ENCODE peak calls at places on chromosomes 4 and X, in four cellular contexts. E is HepG2, L is K562, R is H1. V is an unnamed sample.

GRCh38 chrX:55488559-55489314 is 911 bp downstream of the USP51 start:
- DNase-seq in R (no peak), L (peak), E (no peak), V (peak)

GRCh38 chr4:126364290-126364978 is 1049.7 kb downstream of the FAT4 start:
- DNase-seq in R (no peak), E (no peak), L (no peak), V (no peak)

GRCh38 chrX:23292979-23293651 is 41.5 kb upstream of the PTCHD1 start:
- DNase-seq in E (no peak), R (no peak), L (no peak), V (no peak)

GRCh38 chr4:100988876-100989275 is 358.4 kb downstream of the PPP3CA start:
- DNase-seq in R (no peak), L (no peak), E (no peak), V (no peak)

GRCh38 chr4:68498413-68499007 is 51.2 kb downstream of the TMPRSS11E start:
- DNase-seq in R (peak), E (peak), L (peak), V (peak)

GRCh38 chr4:7398104-7398423 is 36.7 kb downstream of the PSAPL1 start:
- DNase-seq in L (no peak), R (no peak), E (no peak), V (no peak)

GRCh38 chrX:54248309-54248708 is 65.3 kb upstream of the FAM120C start:
- DNase-seq in L (no peak), E (peak), R (no peak), V (peak)

GRCh38 chrX:29687687-29688086 is 527.7 kb upstream of the MAGEB2 start:
- DNase-seq in L (no peak), R (no peak), E (no peak), V (peak)

GRCh38 chr4:1763550-1764080 is 29.5 kb upstream of the FGFR3 start:
- DNase-seq in L (peak), R (no peak), E (peak), V (no peak)

GRCh38 chrX:117987376-117987775 is 129.2 kb downstream of the KLHL13 start:
- DNase-seq in E (no peak), L (no peak), R (no peak), V (no peak)

GRCh38 chrX:22399793-22400192 is 127.1 kb downstream of the CBLL2 start:
- DNase-seq in L (no peak), E (no peak), R (no peak), V (peak)

GRCh38 chrX:46588263-46588662 is 14.7 kb downstream of the CHST7 start:
- DNase-seq in E (no peak), R (no peak), L (no peak), V (no peak)

GRCh38 chrX:39445336-39445735 is 644.1 kb downstream of the MID1IP1 start:
- DNase-seq in L (peak), E (no peak), R (no peak), V (no peak)

GRCh38 chr4:138673053-138673452 is 342.5 kb upstream of the NOCT start:
- DNase-seq in E (peak), R (no peak), L (no peak), V (no peak)

GRCh38 chr4:15003891-15004700 is 1.8 kb downstream of the CPEB2 start:
- DNase-seq in L (peak), E (no peak), R (no peak), V (no peak)

GRCh38 chr4:155529197-155529596 is 137.5 kb upstream of the GUCY1A1 start:
- DNase-seq in R (no peak), L (no peak), E (no peak), V (no peak)

GRCh38 chrX:135985974-135986312 is 708 bp downstream of the SLC9A6 start:
- DNase-seq in R (no peak), L (peak), E (no peak), V (no peak)

GRCh38 chr4:101136373-101137370 is 210.7 kb downstream of the PPP3CA start:
- DNase-seq in L (no peak), R (no peak), E (no peak), V (no peak)

GRCh38 chrX:73832319-73832718 is 269.3 kb downstream of the CHIC1 start:
- DNase-seq in R (no peak), L (no peak), E (no peak), V (no peak)

GRCh38 chrX:133681416-133681815 is 266.1 kb upstream of the GPC4 start:
- DNase-seq in E (no peak), R (no peak), L (no peak), V (no peak)
- TF ChIP-seq PHF8 in E (no peak), R (no peak), L (no peak), V (no peak)

DNA sequence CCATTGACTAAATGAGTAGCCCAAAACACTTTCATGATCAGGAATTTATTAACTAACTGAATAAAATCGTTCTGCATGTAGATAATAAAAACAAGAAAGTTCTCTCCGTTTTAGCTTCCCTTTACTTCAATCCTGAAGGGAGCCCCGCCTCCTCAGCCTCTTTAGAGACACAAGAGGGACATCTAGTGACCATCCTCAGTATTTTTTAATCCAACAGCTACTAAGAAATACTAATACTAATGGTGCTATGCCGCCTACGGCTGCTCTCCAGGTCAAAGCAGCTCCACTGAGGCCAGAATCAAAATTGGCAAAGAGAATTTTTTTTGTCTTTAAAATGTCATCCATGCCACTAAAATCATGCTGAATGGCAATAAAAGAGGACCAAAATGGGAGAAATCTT is 3.2 kb upstream of the PCDH19 start:
- DNase-seq in R (no peak), L (peak), E (peak), V (peak)
- TF ChIP-seq CEBPB in R (no peak), L (no peak), E (no peak), V (no peak)

DNA sequence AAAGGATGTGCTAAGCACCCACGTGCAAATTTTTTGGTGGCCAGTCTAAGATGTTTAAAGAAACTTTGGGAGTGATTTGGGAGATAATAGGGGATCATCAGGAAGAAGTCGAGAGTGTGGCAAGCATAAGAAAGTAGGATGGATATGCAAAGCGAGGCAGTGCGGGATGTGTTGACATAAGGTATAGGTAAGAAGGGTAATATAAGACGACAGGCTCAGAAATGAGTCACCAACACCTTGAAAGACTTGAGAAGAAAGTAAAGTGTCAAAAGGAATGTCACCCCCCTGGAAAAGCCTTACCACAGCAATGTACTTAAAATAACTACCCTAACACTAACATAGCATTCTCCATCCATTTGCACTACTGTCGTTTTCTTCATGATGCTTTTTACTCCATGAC is 69.8 kb upstream of the BMP2K start:
- DNase-seq in E (no peak), R (peak), L (no peak), V (no peak)
- TF ChIP-seq PHF8 in E (no peak), R (no peak), L (no peak), V (no peak)

DNA sequence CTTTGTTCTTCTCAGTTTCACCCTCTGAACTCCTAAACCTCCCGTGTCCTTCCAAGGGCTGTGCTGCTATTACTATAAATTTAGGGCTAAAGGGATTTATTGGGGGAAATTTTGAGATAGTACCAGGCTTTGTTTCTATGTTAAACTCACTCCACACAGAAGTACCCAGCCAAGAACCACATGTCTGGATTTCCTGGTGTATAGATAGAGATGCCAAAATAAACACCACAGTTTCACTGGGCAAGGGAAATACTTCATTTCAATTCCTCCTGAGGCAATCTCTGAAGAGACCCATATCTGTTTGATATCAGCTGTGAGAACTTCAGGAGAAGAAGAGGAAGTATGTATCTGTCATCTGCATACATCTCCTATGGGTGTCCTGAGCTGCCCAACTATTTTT is 21.7 kb upstream of the CLNK start:
- DNase-seq in E (no peak), L (no peak), R (no peak), V (no peak)
- TF ChIP-seq CEBPB in E (no peak), L (no peak), R (no peak), V (no peak)

GRCh38 chrX:154749856-154750255 is 1.0 kb downstream of the GAB3 start:
- DNase-seq in E (no peak), L (no peak), R (no peak), V (no peak)

GRCh38 chrX:154751121-154751668 is 318 bp upstream of the GAB3 start:
- DNase-seq in E (no peak), L (peak), R (no peak), V (no peak)

GRCh38 chrX:154751669-154752271 is 893 bp upstream of the GAB3 start:
- DNase-seq in R (no peak), E (no peak), L (peak), V (no peak)

GRCh38 chrX:154750301-154751120 is at the start of gene GAB3:
- DNase-seq in R (no peak), E (no peak), L (no peak), V (no peak)

DNA sequence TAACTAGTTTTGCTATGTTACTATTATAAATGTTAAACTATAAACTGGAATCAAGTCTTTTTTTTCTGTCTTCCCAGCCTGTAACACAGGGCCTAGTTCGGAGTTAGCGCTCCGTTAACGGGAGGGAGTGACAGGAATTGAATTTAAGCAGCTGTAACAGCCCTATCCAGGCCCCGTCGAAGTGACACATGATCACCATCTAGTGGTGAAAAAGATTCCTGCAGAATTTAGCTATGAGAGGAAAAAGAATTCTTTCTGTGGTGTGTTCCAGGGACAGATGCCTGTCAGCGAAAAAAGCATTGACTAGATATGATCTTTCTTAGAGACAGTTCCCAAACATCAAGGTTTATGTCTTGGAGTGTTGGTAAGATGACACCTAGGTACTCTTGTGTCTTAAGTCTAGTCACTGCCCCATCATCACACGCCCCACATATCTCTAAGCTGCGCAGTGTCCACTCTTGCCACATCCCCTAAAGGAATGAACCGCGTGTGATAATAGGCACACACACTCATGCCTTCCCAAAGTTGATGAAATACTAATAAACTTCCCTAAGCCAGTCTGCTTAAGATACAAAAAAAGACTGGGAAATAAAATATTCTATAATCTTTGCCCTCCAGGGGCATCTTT is 2.1 kb downstream of the GAB3 start:
- DNase-seq in E (peak), L (peak), R (no peak), V (peak)
- TF ChIP-seq PHF8 in E (no peak), L (no peak), R (no peak), V (no peak)

DNA sequence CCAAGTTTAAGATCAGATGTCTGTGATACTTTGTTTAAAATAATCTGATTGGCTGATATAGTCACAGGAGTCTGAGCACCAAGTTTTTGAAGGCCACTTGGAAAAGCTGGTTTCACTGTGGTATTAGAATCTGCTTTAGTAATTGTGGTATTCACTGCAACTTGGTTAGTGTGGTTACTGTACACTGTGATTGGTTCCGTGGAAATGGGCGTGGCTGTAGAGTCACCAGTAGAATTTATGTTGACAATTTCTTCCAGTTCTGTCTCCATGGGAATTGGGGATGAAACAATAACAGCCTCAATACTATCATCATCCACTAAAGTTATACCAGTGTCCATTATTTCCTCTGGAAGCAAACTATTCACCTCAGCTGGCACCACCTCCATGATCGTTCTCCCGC is 26.2 kb downstream of the LIN54 start:
- DNase-seq in L (peak), R (no peak), E (peak), V (peak)
- TF ChIP-seq CEBPB in L (no peak), R (no peak), E (no peak), V (no peak)

GRCh38 chrX:276588-277171 is 4.5 kb upstream of the PLCXD1 start:
- DNase-seq in L (peak), R (no peak), E (no peak), V (peak)
- TF ChIP-seq PHF8 in L (no peak), R (no peak), E (peak), V (no peak)

DNA sequence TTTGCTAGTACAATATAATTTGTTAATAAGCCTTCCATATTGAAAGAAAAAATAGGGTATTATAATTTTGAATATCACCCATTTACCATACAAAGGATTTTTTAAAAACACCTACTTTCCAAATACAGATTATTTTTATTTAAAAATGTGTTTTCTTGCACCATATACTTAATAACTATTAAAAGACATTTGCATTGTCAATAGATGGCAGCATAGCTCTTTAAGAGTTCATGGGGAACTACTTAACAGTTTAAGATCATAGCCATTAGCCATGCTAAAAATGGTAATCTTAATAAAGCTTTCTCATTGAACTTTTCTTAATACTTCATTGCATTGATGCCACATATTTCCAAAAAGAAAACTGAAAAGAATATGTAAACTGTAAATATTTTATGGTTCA is 1995.9 kb downstream of the C4orf33 start:
- DNase-seq in R (no peak), L (no peak), E (peak), V (no peak)
- TF ChIP-seq CEBPB in R (no peak), L (no peak), E (no peak), V (no peak)

V was measured in A549.